ENCODE peak calls at places on chromosomes 3 and 15, in four cellular contexts. One of them, this sample, is unnamed.

GRCh38 chr15:49494842-49495241 is 71.8 kb downstream of the FGF7 start:
- DNase-seq in ELF-1: no peak
- DNase-seq in stimulated activated CD8-positive, alpha-beta memory T cell treated with anti-CD3 and anti-CD28 coated beads, Interleukin-4, amount 100 ng/mL, for 24 hours: no peak
- DNase-seq in HS-27A: no peak
- DNase-seq in this sample: peak; percentile 3

GRCh38 chr3:126638790-126639189 is 16.1 kb downstream of the TXNRD3 start:
- DNase-seq in stimulated activated CD8-positive, alpha-beta memory T cell treated with anti-CD3 and anti-CD28 coated beads, Interleukin-4, amount 100 ng/mL, for 24 hours: no peak
- DNase-seq in ELF-1: no peak
- DNase-seq in HS-27A: no peak
- DNase-seq in this sample: no peak

GRCh38 chr3:126113733-126114132 is 29.8 kb upstream of the SLC41A3 start:
- DNase-seq in ELF-1: no peak
- DNase-seq in stimulated activated CD8-positive, alpha-beta memory T cell treated with anti-CD3 and anti-CD28 coated beads, Interleukin-4, amount 100 ng/mL, for 24 hours: no peak
- DNase-seq in HS-27A: no peak
- DNase-seq in this sample: peak; percentile 66

GRCh38 chr3:23664459-23664858 is 141.3 kb upstream of the UBE2E1 start:
- DNase-seq in ELF-1: no peak
- DNase-seq in HS-27A: no peak
- DNase-seq in stimulated activated CD8-positive, alpha-beta memory T cell treated with anti-CD3 and anti-CD28 coated beads, Interleukin-4, amount 100 ng/mL, for 24 hours: no peak
- DNase-seq in this sample: no peak

GRCh38 chr3:169328471-169328870 is 335.0 kb downstream of the MECOM start:
- DNase-seq in HS-27A: no peak
- DNase-seq in stimulated activated CD8-positive, alpha-beta memory T cell treated with anti-CD3 and anti-CD28 coated beads, Interleukin-4, amount 100 ng/mL, for 24 hours: no peak
- DNase-seq in ELF-1: no peak
- DNase-seq in this sample: no peak

GRCh38 chr3:31462050-31462569 is 70.6 kb upstream of the STT3B start:
- DNase-seq in HS-27A: no peak
- DNase-seq in stimulated activated CD8-positive, alpha-beta memory T cell treated with anti-CD3 and anti-CD28 coated beads, Interleukin-4, amount 100 ng/mL, for 24 hours: no peak
- DNase-seq in ELF-1: no peak
- DNase-seq in this sample: no peak

GRCh38 chr3:42638339-42638842 is 15.1 kb upstream of the ZBTB47 start:
- DNase-seq in stimulated activated CD8-positive, alpha-beta memory T cell treated with anti-CD3 and anti-CD28 coated beads, Interleukin-4, amount 100 ng/mL, for 24 hours: no peak
- DNase-seq in ELF-1: no peak
- DNase-seq in HS-27A: no peak
- DNase-seq in this sample: no peak

GRCh38 chr3:197501496-197501878 is 54.3 kb downstream of the BDH1 start:
- DNase-seq in stimulated activated CD8-positive, alpha-beta memory T cell treated with anti-CD3 and anti-CD28 coated beads, Interleukin-4, amount 100 ng/mL, for 24 hours: no peak
- DNase-seq in ELF-1: no peak
- DNase-seq in HS-27A: peak; percentile 79
- DNase-seq in this sample: no peak

GRCh38 chr15:75647370-75648155 is at the start of gene SNX33:
- DNase-seq in HS-27A: no peak
- DNase-seq in stimulated activated CD8-positive, alpha-beta memory T cell treated with anti-CD3 and anti-CD28 coated beads, Interleukin-4, amount 100 ng/mL, for 24 hours: peak; percentile 38
- DNase-seq in ELF-1: peak; percentile 88
- DNase-seq in this sample: peak; percentile 94

GRCh38 chr3:12442654-12443501 is 41.4 kb upstream of the TSEN2 start:
- DNase-seq in ELF-1: no peak
- DNase-seq in stimulated activated CD8-positive, alpha-beta memory T cell treated with anti-CD3 and anti-CD28 coated beads, Interleukin-4, amount 100 ng/mL, for 24 hours: no peak
- DNase-seq in HS-27A: no peak
- DNase-seq in this sample: no peak

GRCh38 chr15:35705885-35706590 is 160.1 kb upstream of the DPH6 start:
- DNase-seq in ELF-1: peak; percentile 26
- DNase-seq in stimulated activated CD8-positive, alpha-beta memory T cell treated with anti-CD3 and anti-CD28 coated beads, Interleukin-4, amount 100 ng/mL, for 24 hours: no peak
- DNase-seq in HS-27A: no peak
- DNase-seq in this sample: no peak

GRCh38 chr15:75025102-75025501 is 1.7 kb downstream of the PPCDC start:
- DNase-seq in stimulated activated CD8-positive, alpha-beta memory T cell treated with anti-CD3 and anti-CD28 coated beads, Interleukin-4, amount 100 ng/mL, for 24 hours: no peak
- DNase-seq in HS-27A: no peak
- DNase-seq in ELF-1: no peak
- DNase-seq in this sample: no peak

GRCh38 chr15:62631325-62631724 is 411.2 kb upstream of the TPM1 start:
- DNase-seq in HS-27A: no peak
- DNase-seq in stimulated activated CD8-positive, alpha-beta memory T cell treated with anti-CD3 and anti-CD28 coated beads, Interleukin-4, amount 100 ng/mL, for 24 hours: no peak
- DNase-seq in ELF-1: no peak
- DNase-seq in this sample: no peak

GRCh38 chr15:40241305-40242215 is 2.7 kb downstream of the PAK6 start:
- DNase-seq in stimulated activated CD8-positive, alpha-beta memory T cell treated with anti-CD3 and anti-CD28 coated beads, Interleukin-4, amount 100 ng/mL, for 24 hours: no peak
- DNase-seq in ELF-1: no peak
- DNase-seq in HS-27A: no peak
- DNase-seq in this sample: no peak

GRCh38 chr15:101037090-101037830 is 118.1 kb downstream of the LRRK1 start:
- DNase-seq in HS-27A: no peak
- DNase-seq in stimulated activated CD8-positive, alpha-beta memory T cell treated with anti-CD3 and anti-CD28 coated beads, Interleukin-4, amount 100 ng/mL, for 24 hours: no peak
- DNase-seq in ELF-1: no peak
- DNase-seq in this sample: no peak

GRCh38 chr3:115428825-115429224 is 194.5 kb upstream of the GAP43 start:
- DNase-seq in stimulated activated CD8-positive, alpha-beta memory T cell treated with anti-CD3 and anti-CD28 coated beads, Interleukin-4, amount 100 ng/mL, for 24 hours: no peak
- DNase-seq in HS-27A: no peak
- DNase-seq in ELF-1: no peak
- DNase-seq in this sample: no peak

GRCh38 chr3:156551261-156551660 is 3.7 kb downstream of the SSR3 start:
- DNase-seq in ELF-1: no peak
- DNase-seq in stimulated activated CD8-positive, alpha-beta memory T cell treated with anti-CD3 and anti-CD28 coated beads, Interleukin-4, amount 100 ng/mL, for 24 hours: no peak
- DNase-seq in HS-27A: peak; percentile 79
- DNase-seq in this sample: no peak

GRCh38 chr3:71055602-71056001 is 527.9 kb downstream of the FOXP1 start:
- DNase-seq in HS-27A: no peak
- DNase-seq in ELF-1: no peak
- DNase-seq in stimulated activated CD8-positive, alpha-beta memory T cell treated with anti-CD3 and anti-CD28 coated beads, Interleukin-4, amount 100 ng/mL, for 24 hours: no peak
- DNase-seq in this sample: no peak

GRCh38 chr3:12299026-12299425 is 10.2 kb downstream of the PPARG start:
- DNase-seq in HS-27A: no peak
- DNase-seq in ELF-1: no peak
- DNase-seq in stimulated activated CD8-positive, alpha-beta memory T cell treated with anti-CD3 and anti-CD28 coated beads, Interleukin-4, amount 100 ng/mL, for 24 hours: no peak
- DNase-seq in this sample: no peak

This sample was measured in SK-N-SH.